ENCODE peak calls at places on chromosomes 12 and 14, in eight cellular contexts. Z is HCT116, B is GM23338, J is HepG2, X is HL-60, P is SK-N-SH, N is K562, V is GM12878. U is an unnamed sample.

GRCh38 chr14:22650960-22651521 is 6.9 kb upstream of the OR6J1 start:
- DNase-seq in Z (peak), V (peak), B (no peak), X (peak), P (no peak), N (no peak), J (no peak), U (no peak)

GRCh38 chr12:118055144-118055557 is 5.8 kb downstream of the WSB2 start:
- DNase-seq in V (no peak), B (peak), X (no peak), J (peak), N (peak), P (peak), Z (no peak), U (no peak)

GRCh38 chr14:24132061-24132685 is 1.7 kb downstream of the FITM1 start:
- DNase-seq in B (no peak), N (no peak), J (no peak), Z (no peak), V (no peak), P (no peak), X (no peak), U (no peak)

GRCh38 chr12:91892081-91892855 is 253.4 kb downstream of the BTG1 start:
- DNase-seq in B (no peak), V (no peak), J (no peak), Z (no peak), P (no peak), X (no peak), N (no peak), U (no peak)

GRCh38 chr14:24081739-24082204 is 10.4 kb downstream of the CPNE6 start:
- DNase-seq in V (no peak), X (no peak), B (no peak), Z (no peak), P (no peak), J (no peak), N (no peak), U (no peak)

GRCh38 chr14:23248601-23249000 is 10.9 kb downstream of the RNF212B start:
- DNase-seq in N (no peak), X (no peak), P (no peak), Z (no peak), J (no peak), B (no peak), V (no peak), U (no peak)

GRCh38 chr12:93090768-93091172 is 161.7 kb upstream of the EEA1 start:
- DNase-seq in V (no peak), B (no peak), N (no peak), Z (peak), P (no peak), X (no peak), J (no peak), U (peak)

GRCh38 chr14:81147140-81147897 is 73.4 kb downstream of the GTF2A1 start:
- DNase-seq in V (no peak), Z (no peak), B (no peak), N (no peak), P (no peak), X (no peak), J (no peak), U (no peak)

GRCh38 chr12:59039005-59039404 is 118.7 kb upstream of the LRIG3 start:
- DNase-seq in B (no peak), J (no peak), V (no peak), Z (no peak), P (no peak), X (no peak), N (no peak), U (no peak)

GRCh38 chr12:59044791-59045190 is 124.5 kb upstream of the LRIG3 start:
- DNase-seq in X (no peak), N (no peak), Z (no peak), P (no peak), B (peak), V (no peak), J (no peak), U (no peak)

GRCh38 chr12:59040043-59040442 is 119.7 kb upstream of the LRIG3 start:
- DNase-seq in P (no peak), B (no peak), N (no peak), V (no peak), X (no peak), J (no peak), Z (no peak), U (no peak)

GRCh38 chr12:59040651-59041050 is 120.3 kb upstream of the LRIG3 start:
- DNase-seq in N (no peak), V (no peak), Z (no peak), B (peak), X (no peak), P (no peak), J (no peak), U (no peak)

DNA sequence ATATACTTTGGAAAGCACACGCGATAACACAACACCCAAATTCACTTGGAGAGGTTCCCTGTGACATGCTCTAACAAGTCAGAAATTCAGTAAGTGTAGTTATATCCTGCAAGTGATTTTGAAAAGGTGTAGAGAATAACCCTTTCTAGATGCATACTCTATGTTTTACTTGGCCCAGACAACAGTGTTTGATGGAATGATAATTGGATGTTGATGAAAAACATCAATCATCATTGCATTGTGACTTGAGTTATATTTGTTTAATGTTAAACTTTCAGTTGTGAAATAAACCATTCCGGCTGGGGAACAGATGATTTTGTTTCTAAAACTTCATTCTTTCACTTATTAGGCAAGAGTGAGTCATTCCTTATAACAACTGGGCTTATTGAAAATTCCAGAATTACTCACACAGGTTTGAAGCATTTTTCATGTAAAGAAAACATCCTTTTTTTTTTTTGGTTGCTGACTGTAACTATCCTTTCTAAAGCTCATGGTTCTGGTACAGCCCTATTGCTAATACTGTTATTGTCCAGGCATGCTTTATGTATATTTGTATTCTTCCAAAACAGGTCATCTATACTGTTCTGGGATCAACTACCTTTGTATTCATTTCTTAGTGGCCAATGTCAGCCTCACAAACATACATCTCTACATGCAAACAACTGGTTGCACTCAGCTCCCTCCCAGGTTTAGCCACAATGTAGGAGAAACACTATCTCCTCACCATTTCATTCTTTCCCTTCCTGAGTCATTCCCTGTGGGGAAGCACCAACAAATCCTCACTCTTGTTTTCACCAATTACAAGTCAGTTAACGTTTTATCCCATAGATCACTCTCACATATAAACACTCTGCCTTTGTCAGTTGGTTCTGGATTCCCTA is 121.2 kb upstream of the LRIG3 start:
- DNase-seq in X (no peak), N (no peak), J (no peak), V (no peak), Z (peak), B (no peak), P (no peak), U (peak)
- TF ChIP-seq POLR2AphosphoS5 in X (no peak), N (no peak), J (no peak), V (no peak), Z (no peak), B (no peak), P (peak), U (no peak)

GRCh38 chr12:37541356-37541755 is 775.2 kb upstream of the ALG10B start:
- DNase-seq in N (no peak), P (no peak), V (no peak), J (no peak), Z (no peak), B (no peak), X (no peak), U (no peak)
- TF ChIP-seq REST in N (no peak), P (no peak), V (no peak), J (no peak), Z (no peak), B (no peak), X (no peak), U (no peak)

GRCh38 chr12:124709722-124710656 is 142.6 kb upstream of the NCOR2 start:
- DNase-seq in N (no peak), X (no peak), J (no peak), B (no peak), V (no peak), P (no peak), Z (no peak), U (no peak)
- TF ChIP-seq POLR2AphosphoS5 in N (no peak), X (no peak), J (no peak), B (no peak), V (no peak), P (no peak), Z (no peak), U (no peak)

GRCh38 chr14:88210426-88210825 is 112.6 kb downstream of the KCNK10 start:
- DNase-seq in P (no peak), V (no peak), Z (no peak), X (no peak), J (no peak), N (no peak), B (no peak), U (no peak)
- TF ChIP-seq REST in P (no peak), V (no peak), Z (no peak), X (no peak), J (no peak), N (no peak), B (no peak), U (no peak)

DNA sequence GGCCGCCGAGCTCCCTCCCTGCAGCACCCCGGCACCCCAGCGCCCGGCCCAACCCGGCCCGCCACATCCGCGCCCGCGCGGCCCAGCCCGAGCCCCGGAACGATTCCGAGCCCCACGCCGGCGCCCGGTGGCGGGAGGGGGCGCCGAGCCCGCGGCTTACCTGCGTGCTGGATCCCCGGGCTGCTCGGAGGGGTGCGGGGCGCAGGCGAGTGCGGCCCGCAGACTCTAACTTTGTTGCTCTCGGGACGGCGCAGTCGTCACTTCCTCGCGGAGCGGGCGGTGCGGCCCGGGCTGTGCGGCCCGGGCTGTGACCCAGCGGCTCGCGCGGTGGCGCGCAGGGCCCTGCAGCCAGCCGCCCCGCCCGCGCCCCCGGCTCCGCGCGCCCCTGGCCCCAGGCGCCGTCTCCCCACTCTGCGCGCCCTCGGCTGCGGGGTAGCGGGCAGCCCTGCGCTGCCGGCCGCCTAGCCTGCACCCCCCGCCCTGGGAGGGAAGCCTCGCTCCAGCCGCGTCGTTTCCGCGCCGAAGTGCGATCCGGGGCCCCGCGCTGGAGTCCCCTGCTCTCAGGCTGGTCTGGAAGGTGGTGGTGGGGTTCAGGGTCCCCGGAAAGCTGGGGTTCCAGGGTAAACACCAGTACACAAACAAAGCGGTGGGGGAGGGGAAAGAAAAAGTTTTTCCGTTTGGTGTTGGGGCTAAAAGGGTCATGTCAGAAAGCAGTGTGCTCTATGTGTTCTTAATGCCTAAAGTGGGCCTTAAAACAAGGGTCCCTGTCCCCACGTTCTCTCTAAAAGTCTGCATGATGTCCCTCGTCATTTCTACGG is 64.5 kb upstream of the PTGR2 start:
- DNase-seq in X (no peak), Z (no peak), P (peak), V (no peak), B (peak), N (peak), J (no peak), U (no peak)
- TF ChIP-seq POLR2AphosphoS5 in X (no peak), Z (peak), P (peak), V (peak), B (no peak), N (peak), J (no peak), U (no peak)

DNA sequence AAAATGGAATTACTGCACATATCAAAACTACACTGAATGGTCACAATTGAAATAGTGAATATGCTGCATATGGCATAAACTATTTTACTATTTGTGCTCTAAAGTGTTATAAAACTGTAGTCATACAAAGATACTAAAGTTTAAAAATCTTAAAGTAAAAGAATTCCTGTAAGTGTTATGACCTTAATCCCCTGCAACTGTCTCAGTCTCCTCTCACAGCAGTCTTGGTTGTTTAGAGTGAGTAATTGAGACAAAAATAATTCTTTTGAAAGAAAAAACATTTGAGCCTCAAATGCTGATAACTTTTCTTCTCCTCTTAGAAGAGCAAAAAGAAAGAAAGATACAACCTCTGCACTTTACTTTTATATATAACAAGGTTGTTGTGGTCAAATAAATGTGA is 99.9 kb downstream of the SYT1 start:
- DNase-seq in P (no peak), N (no peak), V (no peak), X (no peak), J (no peak), B (no peak), Z (no peak), U (no peak)
- TF ChIP-seq REST in P (no peak), N (no peak), V (no peak), X (no peak), J (no peak), B (no peak), Z (no peak), U (no peak)

GRCh38 chr14:59217011-59217410 is 28.5 kb downstream of the DAAM1 start:
- DNase-seq in N (no peak), B (no peak), X (no peak), J (no peak), P (no peak), Z (no peak), V (no peak), U (no peak)

GRCh38 chr14:59214702-59215302 is 26.3 kb downstream of the DAAM1 start:
- DNase-seq in X (no peak), P (no peak), V (peak), B (no peak), N (no peak), Z (no peak), J (no peak), U (no peak)

GRCh38 chr14:59213368-59214315 is 25.2 kb downstream of the DAAM1 start:
- DNase-seq in X (no peak), J (peak), V (no peak), Z (no peak), B (peak), P (no peak), N (no peak), U (no peak)

GRCh38 chr14:59215757-59216156 is 27.3 kb downstream of the DAAM1 start:
- DNase-seq in P (no peak), B (no peak), J (peak), N (no peak), Z (no peak), X (no peak), V (no peak), U (no peak)

DNA sequence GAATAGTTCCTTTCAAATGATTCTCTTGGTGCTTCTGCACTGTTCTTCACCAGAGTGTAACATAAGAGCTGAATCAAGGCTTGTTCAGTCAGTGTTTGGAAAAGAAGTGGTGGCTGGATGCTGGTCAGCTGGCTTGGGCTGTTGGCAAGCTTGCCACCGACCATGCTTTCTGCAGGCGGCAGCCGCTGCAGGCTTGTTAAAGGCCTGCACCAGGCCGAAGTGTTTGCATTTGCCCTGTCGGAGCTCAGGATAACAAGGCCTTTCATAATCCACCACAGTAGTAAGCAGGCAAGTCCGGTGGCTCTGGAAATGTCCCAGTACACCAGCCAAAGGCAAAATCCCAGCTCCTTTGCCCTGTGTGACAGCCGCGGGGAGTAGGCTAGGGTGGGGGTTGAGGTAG is 26.9 kb downstream of the DAAM1 start:
- DNase-seq in N (no peak), Z (no peak), P (no peak), J (peak), V (no peak), X (no peak), B (no peak), U (no peak)
- TF ChIP-seq POLR2AphosphoS5 in N (no peak), Z (no peak), P (no peak), J (no peak), V (no peak), X (no peak), B (no peak), U (no peak)

GRCh38 chr12:53452159-53453077 is 516 bp downstream of the PCBP2 start:
- DNase-seq in N (peak), Z (peak), P (peak), B (peak), J (peak), X (peak), V (no peak), U (no peak)

GRCh38 chr12:53456654-53457366 is 4.9 kb downstream of the PCBP2 start:
- DNase-seq in P (no peak), J (no peak), V (no peak), N (no peak), B (no peak), Z (no peak), X (no peak), U (no peak)

GRCh38 chr12:53451661-53452158 is at the start of gene PCBP2:
- DNase-seq in X (peak), P (peak), V (peak), B (peak), J (peak), Z (peak), N (peak), U (peak)

GRCh38 chr12:53453953-53454640 is 2.2 kb downstream of the PCBP2 start:
- DNase-seq in B (no peak), J (no peak), N (no peak), X (no peak), Z (no peak), V (no peak), P (no peak), U (no peak)

DNA sequence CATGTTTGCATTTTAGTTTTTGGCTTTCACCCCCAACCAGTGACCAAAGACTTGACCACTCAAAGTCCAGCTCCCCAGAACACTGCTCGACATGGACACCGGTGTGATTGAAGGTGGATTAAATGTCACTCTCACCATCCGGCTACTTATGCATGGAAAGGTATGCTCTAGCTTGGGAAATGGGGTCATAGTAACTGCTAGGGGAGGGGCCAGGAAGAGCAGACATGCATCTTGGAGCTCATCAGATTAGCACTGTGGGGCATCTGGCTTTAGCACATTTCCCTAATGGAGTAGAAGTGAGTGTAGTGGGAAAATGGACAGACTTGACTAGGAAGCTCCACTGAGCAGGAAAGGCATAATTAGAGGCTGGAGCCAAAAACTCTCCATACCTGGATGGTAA is 2.8 kb downstream of the PCBP2 start:
- DNase-seq in N (no peak), J (no peak), V (no peak), X (no peak), P (peak), Z (no peak), B (no peak), U (no peak)
- TF ChIP-seq REST in N (no peak), J (no peak), V (no peak), X (no peak), P (no peak), Z (no peak), B (no peak), U (no peak)

GRCh38 chr14:98957211-98958047 is 314.6 kb downstream of the BCL11B start:
- DNase-seq in X (peak), Z (no peak), J (no peak), N (no peak), B (no peak), P (no peak), V (no peak), U (no peak)
- TF ChIP-seq POLR2AphosphoS5 in X (no peak), Z (no peak), J (no peak), N (no peak), B (no peak), P (no peak), V (no peak), U (no peak)